ENCODE peak calls at places on chromosome 19, in eight cellular contexts. H is transverse colon, R is HCT116, D is HepG2, T is stomach, M is H1, X is vagina, G is endothelial cell of umbilical vein. B is an unnamed sample. For H3K4me1, the result is how much of the 10 kb centered on the place peaks cover.

GRCh38 chr19:50328257-50329145 is 676 bp downstream of the KCNC3 start:
- DNase-seq in X (no peak), T (no peak), M (peak), R (no peak), G (peak), H (no peak), D (no peak), B (no peak)

GRCh38 chr19:3491396-3492119 is 8.3 kb upstream of the SMIM44 start:
- DNase-seq in H (no peak), G (no peak), R (no peak), T (no peak), D (no peak), X (no peak), M (no peak), B (no peak)

GRCh38 chr19:23304238-23304637 is 54.0 kb upstream of the ZNF724 start:
- DNase-seq in T (no peak), M (no peak), R (no peak), G (no peak), H (no peak), X (no peak), D (no peak), B (no peak)

GRCh38 chr19:49546825-49547565 is 19.2 kb downstream of the RCN3 start:
- DNase-seq in H (peak), M (peak), X (no peak), G (peak), R (peak), D (peak), T (peak), B (no peak)

GRCh38 chr19:47284324-47284899 is 9.7 kb downstream of the INAFM1 start:
- DNase-seq in D (peak), M (peak), X (no peak), H (no peak), T (no peak), G (peak), R (no peak), B (no peak)

GRCh38 chr19:41896581-41896942 is 13.6 kb downstream of the ARHGEF1 start:
- DNase-seq in R (no peak), D (no peak), X (no peak), M (no peak), G (no peak), H (no peak), T (no peak), B (no peak)

GRCh38 chr19:23817519-23817918 is 58.8 kb upstream of the ZNF681 start:
- DNase-seq in G (no peak), T (peak), X (no peak), R (peak), D (peak), H (peak), M (peak), B (no peak)

GRCh38 chr19:44857837-44858236 is 11.7 kb downstream of the NECTIN2 start:
- DNase-seq in X (no peak), D (no peak), G (no peak), R (no peak), H (no peak), T (peak), M (no peak), B (no peak)

GRCh38 chr19:4140237-4140711 is 13.2 kb upstream of the CREB3L3 start:
- DNase-seq in M (peak), H (peak), D (peak), G (peak), R (peak), T (no peak), X (no peak), B (no peak)

GRCh38 chr19:18596752-18597157 is 8.2 kb downstream of the REX1BD start:
- DNase-seq in T (peak), R (peak), X (no peak), H (peak), M (peak), D (peak), G (peak), B (peak)

GRCh38 chr19:48770734-48771472 is 15.6 kb downstream of the FGF21 start:
- DNase-seq in H (no peak), M (no peak), X (no peak), D (no peak), G (no peak), T (no peak), R (no peak), B (no peak)

GRCh38 chr19:33241530-33242101 is 16.0 kb upstream of the SLC7A10 start:
- DNase-seq in T (peak), X (no peak), M (peak), R (no peak), H (peak), G (peak), D (no peak), B (no peak)

GRCh38 chr19:17337675-17338439 is 504 bp downstream of the GTPBP3 start:
- DNase-seq in M (peak), T (no peak), R (no peak), G (no peak), D (no peak), X (no peak), H (no peak), B (peak)

GRCh38 chr19:4742717-4743646 is 19.3 kb upstream of the DPP9 start:
- DNase-seq in M (peak), G (no peak), D (no peak), R (no peak), X (no peak), T (no peak), H (no peak), B (no peak)

GRCh38 chr19:17610384-17610783 is 54.9 kb downstream of the COLGALT1 start:
- DNase-seq in T (no peak), H (no peak), M (no peak), D (peak), G (peak), R (peak), X (no peak), B (no peak)

GRCh38 chr19:3699741-3700241 is 477 bp downstream of the PIP5K1C start:
- DNase-seq in G (no peak), D (no peak), X (no peak), H (no peak), T (no peak), M (no peak), R (no peak), B (peak)

GRCh38 chr19:35281303-35281702 is 1.0 kb upstream of the HAMP start:
- DNase-seq in M (no peak), R (no peak), D (no peak), T (no peak), G (no peak), H (no peak), X (no peak), B (no peak)

GRCh38 chr19:47146920-47147319 is 16.3 kb downstream of the SAE1 start:
- DNase-seq in H (no peak), R (no peak), X (no peak), M (no peak), T (no peak), D (no peak), G (no peak), B (no peak)

GRCh38 chr19:31294189-31294588 is 55.0 kb downstream of the TSHZ3 start:
- DNase-seq in X (no peak), M (no peak), G (no peak), R (no peak), H (no peak), D (no peak), T (no peak), B (no peak)

GRCh38 chr19:13718733-13719132 is 45.6 kb upstream of the MRI1 start:
- DNase-seq in G (no peak), D (no peak), T (no peak), X (no peak), M (no peak), H (peak), R (no peak), B (no peak)

GRCh38 chr19:16327911-16328823 is 3.5 kb downstream of the KLF2 start:
- DNase-seq in X (no peak), D (no peak), G (peak), R (no peak), H (peak), M (no peak), T (peak), B (peak)

GRCh38 chr19:45499196-45500180 is 1.2 kb downstream of the PPM1N start:
- DNase-seq in H (peak), R (no peak), M (peak), X (no peak), G (peak), D (no peak), T (no peak), B (no peak)

GRCh38 chr19:9139609-9140158 is 513 bp upstream of the ZNF317 start:
- DNase-seq in T (no peak), H (no peak), G (peak), M (no peak), R (no peak), X (no peak), D (no peak), B (no peak)

GRCh38 chr19:48950159-48950558 is 4.5 kb upstream of the BAX start:
- DNase-seq in D (no peak), T (no peak), R (no peak), G (no peak), X (no peak), M (no peak), H (no peak), B (no peak)

GRCh38 chr19:3745363-3746045 is 16.0 kb downstream of the APBA3 start:
- DNase-seq in R (no peak), G (no peak), H (no peak), M (no peak), T (no peak), X (no peak), D (no peak), B (no peak)

GRCh38 chr19:32422435-32422834 is 16.9 kb downstream of the DPY19L3 start:
- DNase-seq in G (no peak), R (no peak), H (no peak), D (no peak), X (no peak), M (no peak), T (no peak), B (no peak)

GRCh38 chr19:7340959-7341837 is 7.5 kb upstream of the ARHGEF18 start:
- DNase-seq in R (peak), M (peak), H (peak), X (no peak), D (peak), T (peak), G (peak), B (peak)

GRCh38 chr19:17420267-17420924 is 549 bp downstream of the MVB12A start:
- DNase-seq in T (peak), M (peak), X (no peak), G (peak), R (no peak), D (no peak), H (peak), B (no peak)

GRCh38 chr19:55579766-55580621 is 654 bp downstream of the ZNF579 start:
- DNase-seq in X (no peak), D (peak), R (no peak), G (peak), H (no peak), T (no peak), M (peak), B (no peak)

GRCh38 chr19:14107581-14108461 is 9.7 kb downstream of the PRKACA start:
- DNase-seq in G (peak), R (no peak), T (no peak), H (no peak), M (no peak), D (no peak), X (no peak), B (no peak)

GRCh38 chr19:4375620-4376228 is 24.6 kb downstream of the SH3GL1 start:
- DNase-seq in M (no peak), H (peak), T (no peak), G (peak), R (no peak), D (peak), X (no peak), B (peak)

GRCh38 chr19:16285769-16286564 is 38.7 kb upstream of the KLF2 start:
- DNase-seq in D (no peak), T (no peak), M (peak), X (no peak), H (no peak), R (no peak), G (no peak), B (no peak)

GRCh38 chr19:12937243-12938053 is 961 bp upstream of the CALR start:
- DNase-seq in X (no peak), D (peak), R (no peak), M (peak), H (peak), T (peak), G (peak), B (no peak)

GRCh38 chr19:15432018-15432494 is 13.3 kb upstream of the AKAP8L start:
- DNase-seq in R (no peak), D (no peak), T (no peak), G (peak), X (no peak), M (no peak), H (no peak), B (peak)

GRCh38 chr19:55041244-55041626 is 3.2 kb upstream of the GP6 start:
- DNase-seq in M (no peak), H (no peak), G (no peak), R (no peak), X (no peak), T (no peak), D (no peak), B (no peak)

GRCh38 chr19:7645656-7646425 is 8.9 kb downstream of the STXBP2 start:
- DNase-seq in H (no peak), R (no peak), X (no peak), G (no peak), T (no peak), D (no peak), M (no peak), B (no peak)

GRCh38 chr19:22619371-22619770 is 14.8 kb upstream of the ZNF492 start:
- DNase-seq in H (no peak), M (no peak), X (no peak), G (no peak), D (no peak), R (no peak), T (no peak), B (no peak)

GRCh38 chr19:36898422-36898821 is 17.7 kb downstream of the ZNF829 start:
- DNase-seq in H (no peak), T (no peak), G (no peak), D (no peak), R (no peak), X (no peak), M (no peak), B (no peak)

GRCh38 chr19:38486731-38487336 is 53.3 kb downstream of the RYR1 start:
- DNase-seq in G (no peak), X (no peak), R (no peak), T (no peak), D (no peak), H (no peak), M (no peak), B (no peak)
- TF ChIP-seq POLR2A in G (no peak), X (no peak), R (no peak), T (no peak), D (no peak), H (no peak), M (no peak), B (no peak)

GRCh38 chr19:801030-801860 is 4.0 kb downstream of the PTBP1 start:
- DNase-seq in H (peak), X (no peak), T (peak), M (no peak), R (no peak), G (peak), D (no peak), B (no peak)
- TF ChIP-seq POLR2AphosphoS5 in H (no peak), X (no peak), T (no peak), M (peak), R (peak), G (peak), D (no peak), B (peak)

DNA sequence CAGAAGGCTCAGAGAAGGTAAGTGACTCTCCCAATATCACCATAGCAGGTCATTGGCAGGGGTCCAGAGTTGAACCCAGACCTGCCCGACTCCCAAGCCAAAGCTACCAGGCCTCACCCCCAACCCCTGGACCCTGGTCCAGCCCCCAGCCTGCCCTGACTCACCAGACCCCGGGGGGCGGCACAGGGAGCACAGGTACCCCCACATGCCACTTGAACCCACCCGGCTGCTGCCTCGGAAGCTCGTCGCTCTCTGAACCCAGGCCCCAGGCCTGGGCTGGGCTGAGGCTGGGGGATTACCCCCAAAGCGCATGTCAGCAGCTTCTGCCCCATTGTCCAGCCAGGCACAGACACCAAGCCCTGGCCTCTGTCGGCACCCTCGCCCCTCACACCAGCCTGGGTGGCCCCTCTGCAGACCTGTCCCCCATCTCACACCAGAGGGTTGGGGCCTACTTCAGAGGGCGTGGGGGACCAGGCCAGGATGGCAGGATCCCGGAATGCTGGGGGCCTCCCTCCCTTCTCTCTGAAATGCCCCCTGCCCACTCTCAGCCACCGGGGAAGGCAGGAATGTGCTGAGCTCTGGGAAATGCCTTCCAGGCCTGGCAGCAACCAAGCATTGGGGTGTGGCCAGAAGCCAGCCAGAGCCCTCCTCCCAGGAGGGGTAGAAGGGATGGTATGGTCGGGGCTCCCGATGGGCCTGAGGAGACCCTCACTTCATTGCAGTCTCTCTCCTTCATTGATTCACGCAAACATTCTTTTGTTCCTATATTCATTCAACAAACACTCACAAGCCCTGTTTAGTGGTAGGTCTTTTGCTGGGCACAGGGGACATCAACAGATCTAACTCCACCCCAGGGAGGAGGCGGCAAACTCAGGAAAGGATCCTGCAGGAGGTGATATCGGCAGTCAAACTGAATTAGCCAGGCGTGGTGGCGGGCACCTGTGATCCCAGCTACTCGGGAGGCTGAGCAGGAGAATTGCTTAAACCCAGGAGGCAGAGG is 1.7 kb upstream of the PRX start:
- DNase-seq in X (no peak), M (no peak), G (no peak), D (no peak), H (no peak), R (no peak), T (no peak), B (no peak)
- H3K4me1 ChIP-seq in X (under half), M (under half), G (under half), D (half or more), H (under half), R (under half), T (under half), B (under half)

GRCh38 chr19:27793644-27794443 is 1419.1 kb downstream of the UQCRFS1 start:
- DNase-seq in H (peak), D (peak), M (peak), R (peak), G (peak), X (no peak), T (peak), B (peak)
- TF ChIP-seq POLR2A in H (peak), D (peak), M (no peak), R (peak), G (no peak), X (peak), T (no peak), B (peak)

GRCh38 chr19:10516671-10517286 is 468 bp downstream of the S1PR5 start:
- DNase-seq in H (no peak), X (no peak), M (no peak), T (no peak), R (no peak), D (no peak), G (no peak), B (no peak)

GRCh38 chr19:10519421-10519820 is 2.2 kb upstream of the S1PR5 start:
- DNase-seq in X (no peak), M (no peak), D (no peak), H (no peak), R (no peak), G (no peak), T (no peak), B (no peak)

GRCh38 chr19:10517361-10517759 is at the start of gene S1PR5:
- DNase-seq in G (no peak), M (no peak), T (no peak), X (no peak), R (no peak), D (no peak), H (no peak), B (no peak)

GRCh38 chr19:10517760-10518443 is 655 bp upstream of the S1PR5 start:
- DNase-seq in D (no peak), X (no peak), M (peak), G (no peak), T (no peak), H (no peak), R (no peak), B (no peak)

DNA sequence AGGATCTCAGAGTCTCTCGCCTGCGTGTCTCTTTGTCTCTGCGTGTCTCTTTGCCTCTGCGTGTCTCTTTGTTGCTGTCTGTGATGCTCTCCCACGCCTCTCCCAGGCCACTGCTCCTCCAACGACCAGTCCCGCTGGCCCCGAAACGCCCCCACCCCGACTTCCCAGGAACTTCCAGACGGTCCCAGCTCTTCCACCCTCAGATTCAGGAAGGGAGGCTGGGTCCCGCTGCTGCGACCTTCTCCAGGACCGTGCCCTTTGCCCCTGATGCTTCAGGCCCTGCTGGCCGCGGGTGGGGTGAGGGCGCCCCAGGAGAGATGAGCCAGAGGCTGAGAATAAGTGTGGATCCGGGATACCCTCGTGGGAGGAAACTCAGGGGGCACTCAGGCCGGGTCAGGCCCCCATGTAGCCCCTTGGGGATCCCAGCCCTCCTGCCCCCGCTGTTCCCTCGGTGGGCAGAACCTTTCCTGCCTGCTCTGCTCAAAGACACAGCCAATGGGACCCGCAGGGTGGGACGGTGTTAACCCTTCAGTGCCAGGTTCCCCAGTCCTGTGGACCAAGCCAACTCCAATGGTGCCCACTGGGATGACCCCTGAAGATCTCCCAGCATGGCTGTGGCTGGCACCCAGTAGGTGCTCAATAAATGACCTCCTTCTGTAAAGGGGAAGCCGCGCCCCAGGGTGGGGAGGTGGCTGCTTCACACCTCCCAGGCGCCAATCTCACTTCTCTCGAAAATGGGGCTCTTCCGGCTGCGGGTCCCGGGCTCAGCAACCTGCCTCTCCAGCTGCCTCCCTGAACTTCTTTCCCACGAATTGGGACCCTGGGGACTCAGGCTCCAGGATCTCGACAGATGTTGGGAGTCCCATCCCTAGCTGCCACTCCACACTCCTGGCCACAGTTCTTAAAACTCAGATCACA is 1.5 kb upstream of the S1PR5 start:
- DNase-seq in T (no peak), D (no peak), M (peak), H (no peak), R (no peak), X (no peak), G (no peak), B (no peak)
- TF ChIP-seq POLR2AphosphoS5 in T (no peak), D (no peak), M (no peak), H (no peak), R (no peak), X (no peak), G (no peak), B (no peak)